ENCODE peak calls at places on chromosomes 16 and 17, in four cellular contexts. One of them, this sample, is unnamed.

GRCh38 chr17:68972119-68972704 is 17.0 kb upstream of the ABCA8 start:
- DNase-seq in esophagus squamous epithelium: no peak
- DNase-seq in GM12878: no peak
- DNase-seq in heart left ventricle: no peak
- DNase-seq in this sample: no peak

GRCh38 chr16:28103516-28104170 is 40.1 kb upstream of the GSG1L start:
- DNase-seq in esophagus squamous epithelium: no peak
- DNase-seq in heart left ventricle: no peak
- DNase-seq in GM12878: no peak
- DNase-seq in this sample: no peak

GRCh38 chr16:84339316-84339715 is 29.0 kb upstream of the ATP2C2 start:
- DNase-seq in GM12878: no peak
- DNase-seq in esophagus squamous epithelium: no peak
- DNase-seq in heart left ventricle: no peak
- DNase-seq in this sample: no peak

GRCh38 chr16:53817117-53817516 is 113.2 kb downstream of the FTO start:
- DNase-seq in esophagus squamous epithelium: no peak
- DNase-seq in heart left ventricle: no peak
- DNase-seq in GM12878: no peak
- DNase-seq in this sample: no peak

GRCh38 chr16:55437627-55438026 is 41.4 kb upstream of the MMP2 start:
- DNase-seq in esophagus squamous epithelium: no peak
- DNase-seq in GM12878: no peak
- DNase-seq in heart left ventricle: no peak
- DNase-seq in this sample: no peak

GRCh38 chr17:21285164-21286065 is 904 bp downstream of the MAP2K3 start:
- DNase-seq in GM12878: no peak
- DNase-seq in heart left ventricle: peak; percentile 51
- DNase-seq in esophagus squamous epithelium: no peak
- DNase-seq in this sample: no peak

GRCh38 chr16:87924937-87925670 is 11.2 kb downstream of the CA5A start:
- DNase-seq in esophagus squamous epithelium: no peak
- DNase-seq in heart left ventricle: no peak
- DNase-seq in GM12878: no peak
- DNase-seq in this sample: no peak

GRCh38 chr17:45942284-45942683 is 47.9 kb downstream of the MAPT start:
- DNase-seq in heart left ventricle: peak; percentile 90
- DNase-seq in GM12878: no peak
- DNase-seq in esophagus squamous epithelium: no peak
- DNase-seq in this sample: no peak

GRCh38 chr17:50834126-50834785 is 1.1 kb upstream of the WFIKKN2 start:
- DNase-seq in esophagus squamous epithelium: no peak
- DNase-seq in GM12878: no peak
- DNase-seq in heart left ventricle: no peak
- DNase-seq in this sample: no peak

GRCh38 chr17:37592291-37592690 is 16.9 kb downstream of the SYNRG start:
- DNase-seq in heart left ventricle: no peak
- DNase-seq in GM12878: no peak
- DNase-seq in esophagus squamous epithelium: no peak
- DNase-seq in this sample: no peak

GRCh38 chr16:15477802-15478201 is 43.4 kb downstream of the BMERB1 start:
- DNase-seq in GM12878: no peak
- DNase-seq in heart left ventricle: no peak
- DNase-seq in esophagus squamous epithelium: no peak
- DNase-seq in this sample: no peak

GRCh38 chr17:67633751-67634191 is 84.0 kb upstream of the NOL11 start:
- DNase-seq in GM12878: no peak
- DNase-seq in heart left ventricle: peak; percentile 47
- DNase-seq in esophagus squamous epithelium: no peak
- DNase-seq in this sample: no peak

GRCh38 chr17:47275245-47275984 is 21.8 kb downstream of the ITGB3 start:
- DNase-seq in heart left ventricle: peak; percentile 94
- DNase-seq in esophagus squamous epithelium: no peak
- DNase-seq in GM12878: no peak
- DNase-seq in this sample: no peak

GRCh38 chr17:48546924-48547838 is 2.3 kb upstream of the HOXB2 start:
- DNase-seq in heart left ventricle: no peak
- DNase-seq in esophagus squamous epithelium: no peak
- DNase-seq in GM12878: no peak
- DNase-seq in this sample: no peak

GRCh38 chr17:30333503-30334240 is at the start of gene TMIGD1:
- DNase-seq in GM12878: no peak
- DNase-seq in heart left ventricle: no peak
- DNase-seq in esophagus squamous epithelium: no peak
- DNase-seq in this sample: no peak

GRCh38 chr17:76497979-76498885 is 3.0 kb downstream of the RHBDF2 start:
- DNase-seq in GM12878: no peak
- DNase-seq in esophagus squamous epithelium: no peak
- DNase-seq in heart left ventricle: peak; percentile 93
- DNase-seq in this sample: peak; percentile 56

GRCh38 chr16:69924777-69925191 is 26.4 kb upstream of the CLEC18A start:
- DNase-seq in esophagus squamous epithelium: no peak
- DNase-seq in GM12878: no peak
- DNase-seq in heart left ventricle: peak; percentile 80
- DNase-seq in this sample: no peak

GRCh38 chr16:82293671-82294070 is 123.6 kb upstream of the MPHOSPH6 start:
- DNase-seq in esophagus squamous epithelium: no peak
- DNase-seq in heart left ventricle: no peak
- DNase-seq in GM12878: no peak
- DNase-seq in this sample: no peak

GRCh38 chr17:43755389-43755875 is 3.2 kb downstream of the SOST start:
- DNase-seq in heart left ventricle: no peak
- DNase-seq in GM12878: no peak
- DNase-seq in esophagus squamous epithelium: no peak
- DNase-seq in this sample: no peak

GRCh38 chr16:1218061-1218929 is 6.8 kb downstream of the TPSG1 start:
- DNase-seq in GM12878: no peak
- DNase-seq in esophagus squamous epithelium: no peak
- DNase-seq in heart left ventricle: no peak
- DNase-seq in this sample: no peak

GRCh38 chr16:66752379-66752778 is 970 bp upstream of the DYNC1LI2 start:
- DNase-seq in GM12878: no peak
- DNase-seq in esophagus squamous epithelium: no peak
- DNase-seq in heart left ventricle: no peak
- DNase-seq in this sample: no peak

GRCh38 chr17:39730095-39730921 is at the start of gene MIEN1:
- DNase-seq in esophagus squamous epithelium: peak; percentile 55
- DNase-seq in heart left ventricle: peak; percentile 94
- DNase-seq in GM12878: peak; percentile 43
- DNase-seq in this sample: peak; percentile 92

GRCh38 chr17:29376667-29377268 is 13.4 kb upstream of the TAOK1 start:
- DNase-seq in GM12878: no peak
- DNase-seq in heart left ventricle: no peak
- DNase-seq in esophagus squamous epithelium: no peak
- DNase-seq in this sample: no peak

GRCh38 chr17:66348605-66349165 is 46.3 kb downstream of the PRKCA start:
- DNase-seq in esophagus squamous epithelium: no peak
- DNase-seq in GM12878: no peak
- DNase-seq in heart left ventricle: peak; percentile 37
- DNase-seq in this sample: no peak

GRCh38 chr17:66963521-66964082 is 905 bp upstream of the CACNG4 start:
- DNase-seq in GM12878: no peak
- DNase-seq in heart left ventricle: no peak
- DNase-seq in esophagus squamous epithelium: no peak
- DNase-seq in this sample: no peak

GRCh38 chr16:67345401-67345800 is 18.8 kb downstream of the LRRC36 start:
- DNase-seq in GM12878: no peak
- DNase-seq in esophagus squamous epithelium: no peak
- DNase-seq in heart left ventricle: no peak
- DNase-seq in this sample: no peak

GRCh38 chr17:59155439-59156177 is at the start of gene PRR11:
- DNase-seq in heart left ventricle: peak; percentile 97
- DNase-seq in esophagus squamous epithelium: peak; percentile 98
- DNase-seq in GM12878: no peak
- DNase-seq in this sample: peak; percentile 16

GRCh38 chr17:80944326-80944725 is 47.3 kb upstream of the CHMP6 start:
- DNase-seq in esophagus squamous epithelium: no peak
- DNase-seq in heart left ventricle: peak; percentile 15
- DNase-seq in GM12878: no peak
- DNase-seq in this sample: no peak

DNA sequence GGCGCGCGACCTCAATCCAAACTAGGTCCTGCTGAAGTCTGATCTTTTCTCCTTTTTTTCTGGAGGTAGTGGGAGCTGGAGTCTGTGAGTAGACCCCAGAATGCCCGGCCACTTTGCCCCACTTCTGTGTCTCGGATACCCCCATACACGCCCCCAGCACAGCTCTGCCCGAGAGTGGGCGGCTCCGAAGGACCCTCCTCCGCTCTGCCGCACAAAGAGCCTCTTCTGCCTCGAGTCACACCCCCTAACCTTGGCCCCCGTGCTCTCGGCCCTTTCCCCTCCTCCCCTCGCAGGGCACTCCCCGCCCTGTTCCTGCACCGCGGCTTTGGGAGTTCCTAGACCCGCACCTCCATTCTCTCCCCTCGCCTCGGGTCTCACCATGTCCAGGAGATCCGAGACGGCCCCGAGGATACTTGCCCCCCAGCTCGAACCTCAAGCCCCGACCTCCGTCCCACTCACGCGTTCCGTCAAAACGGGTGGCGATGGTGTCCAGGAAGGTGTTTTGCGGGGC is 476 bp downstream of the KCNH4 start:
- DNase-seq in heart left ventricle: no peak
- DNase-seq in esophagus squamous epithelium: no peak
- DNase-seq in GM12878: no peak
- DNase-seq in this sample: no peak
- H3K4me3 ChIP-seq in heart left ventricle: peak overlapping the region; percentile 40
- H3K4me3 ChIP-seq in esophagus squamous epithelium: peak overlapping the region; percentile 32
- H3K4me3 ChIP-seq in GM12878: peak overlapping the region; percentile 21
- H3K4me3 ChIP-seq in this sample: peak overlapping the region; percentile 58

DNA sequence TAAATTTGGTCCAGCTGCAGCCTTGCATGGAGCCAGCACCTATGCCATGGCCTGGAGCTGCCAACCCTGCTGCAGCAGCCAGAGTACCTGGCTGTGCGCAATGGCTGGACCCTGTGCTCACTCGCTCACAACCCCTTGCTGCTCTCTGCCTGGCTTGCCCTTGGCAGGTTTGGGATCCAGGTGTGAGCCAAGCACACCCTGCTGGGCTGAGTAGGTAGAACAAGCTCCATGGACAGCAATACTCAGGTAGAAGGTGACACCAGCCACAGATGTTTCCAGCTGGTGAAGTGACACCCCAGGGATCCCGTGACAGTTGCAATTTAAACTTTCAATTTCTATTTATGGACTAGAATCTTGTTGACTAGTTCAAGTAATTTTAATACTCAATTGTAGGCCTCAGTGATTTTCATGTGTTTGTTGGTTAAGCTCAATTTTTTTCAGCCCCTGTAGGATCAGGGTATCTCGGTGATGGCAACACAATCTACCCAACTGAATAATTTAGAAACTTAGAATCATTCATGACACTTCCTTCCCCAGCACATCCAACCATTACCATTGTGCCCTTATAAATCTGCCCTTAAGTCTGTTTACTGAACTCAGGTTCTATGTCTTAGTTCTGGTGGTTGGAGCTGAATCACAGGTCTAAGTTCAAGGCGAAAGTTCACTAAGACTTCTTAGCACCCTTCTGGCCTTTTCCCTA is 480.0 kb downstream of the PMP22 start:
- DNase-seq in heart left ventricle: no peak
- DNase-seq in esophagus squamous epithelium: no peak
- DNase-seq in GM12878: no peak
- DNase-seq in this sample: no peak
- TF ChIP-seq CTCF in heart left ventricle: no peak
- TF ChIP-seq CTCF in esophagus squamous epithelium: peak; percentile 61
- TF ChIP-seq CTCF in GM12878: no peak
- TF ChIP-seq CTCF in this sample: no peak

DNA sequence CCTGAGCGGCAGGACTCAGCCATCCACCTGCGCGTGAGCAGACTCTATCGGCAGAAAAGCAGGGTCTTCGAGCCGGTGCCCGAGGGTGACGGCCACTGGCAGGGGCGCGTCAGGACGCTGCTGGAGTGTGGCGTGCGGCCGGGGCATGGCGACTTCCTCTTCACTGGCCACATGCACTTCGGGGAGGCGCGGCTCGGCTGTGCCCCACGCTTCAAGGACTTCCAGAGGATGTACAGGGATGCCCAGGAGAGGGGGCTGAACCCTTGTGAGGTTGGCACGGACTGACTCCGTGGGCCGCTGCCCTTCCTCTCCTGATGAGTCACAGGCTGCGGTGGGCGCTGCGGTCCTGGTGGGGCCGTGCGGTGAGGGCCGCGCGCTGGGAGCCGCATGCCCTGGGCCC is 14.9 kb downstream of the METRNL start:
- DNase-seq in esophagus squamous epithelium: no peak
- DNase-seq in heart left ventricle: no peak
- DNase-seq in GM12878: no peak
- DNase-seq in this sample: no peak
- H3K36me3 ChIP-seq in esophagus squamous epithelium: peaks cover 63% of the 10 kb centered on the region
- H3K36me3 ChIP-seq in heart left ventricle: peaks cover 35% of the 10 kb centered on the region
- H3K36me3 ChIP-seq in GM12878: no peaks in the 10 kb centered on the region
- H3K36me3 ChIP-seq in this sample: no peaks in the 10 kb centered on the region

GRCh38 chr17:78716814-78717393 is 65.2 kb downstream of the CYTH1 start:
- DNase-seq in GM12878: no peak
- DNase-seq in heart left ventricle: peak; percentile 88
- DNase-seq in esophagus squamous epithelium: no peak
- DNase-seq in this sample: no peak

GRCh38 chr17:78714534-78714933 is 67.5 kb downstream of the CYTH1 start:
- DNase-seq in heart left ventricle: no peak
- DNase-seq in esophagus squamous epithelium: no peak
- DNase-seq in GM12878: no peak
- DNase-seq in this sample: no peak

GRCh38 chr17:78715000-78715771 is 66.9 kb downstream of the CYTH1 start:
- DNase-seq in GM12878: no peak
- DNase-seq in heart left ventricle: no peak
- DNase-seq in esophagus squamous epithelium: no peak
- DNase-seq in this sample: no peak

GRCh38 chr17:78716292-78716691 is 65.8 kb downstream of the CYTH1 start:
- DNase-seq in esophagus squamous epithelium: no peak
- DNase-seq in heart left ventricle: no peak
- DNase-seq in GM12878: no peak
- DNase-seq in this sample: no peak

DNA sequence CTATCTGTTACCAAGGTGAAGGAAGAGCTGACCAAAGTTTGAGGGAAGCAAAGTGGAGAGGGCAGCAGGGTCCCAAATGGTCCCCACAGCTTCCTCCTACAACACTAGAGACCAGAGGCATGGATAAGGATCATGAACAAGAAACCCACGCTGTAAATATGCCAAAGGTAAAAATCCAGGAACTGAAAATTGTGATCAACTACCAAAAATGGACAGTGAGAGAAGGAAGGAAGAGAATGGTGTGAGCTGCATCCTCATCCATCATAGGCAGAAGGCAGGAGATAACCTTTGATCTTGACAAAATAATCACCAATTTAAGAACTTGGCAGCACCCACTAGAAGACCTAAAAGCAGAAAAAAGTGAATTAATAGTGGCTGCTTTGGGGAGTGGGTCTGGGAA is 66.2 kb downstream of the CYTH1 start:
- DNase-seq in GM12878: no peak
- DNase-seq in heart left ventricle: no peak
- DNase-seq in esophagus squamous epithelium: no peak
- DNase-seq in this sample: no peak
- H3K4me3 ChIP-seq in GM12878: peak overlapping the region; percentile 48
- H3K4me3 ChIP-seq in heart left ventricle: no peak overlapping the region
- H3K4me3 ChIP-seq in esophagus squamous epithelium: no peak overlapping the region
- H3K4me3 ChIP-seq in this sample: peak overlapping the region; percentile 58